ENCODE peak calls at places on chromosome 12, in nine cellular contexts. One of them, this sample, is unnamed.

GRCh38 chr12:25384038-25384953 is 133.6 kb upstream of the KRAS start:
- DNase-seq in Peyer's patch: peak
- DNase-seq in mesothelial cell of epicardium: no peak
- DNase-seq in fibroblast of mammary gland: no peak
- DNase-seq in CD4-positive, alpha-beta T cell: no peak
- DNase-seq in thoracic aorta: no peak
- DNase-seq in GM06990: no peak
- DNase-seq in omental fat pad: no peak
- DNase-seq in stomach: no peak
- DNase-seq in this sample: no peak

GRCh38 chr12:117097159-117097558 is 2.1 kb downstream of the TESC start:
- DNase-seq in Peyer's patch: peak
- DNase-seq in CD4-positive, alpha-beta T cell: no peak
- DNase-seq in stomach: no peak
- DNase-seq in thoracic aorta: no peak
- DNase-seq in mesothelial cell of epicardium: no peak
- DNase-seq in GM06990: no peak
- DNase-seq in fibroblast of mammary gland: no peak
- DNase-seq in omental fat pad: no peak
- DNase-seq in this sample: no peak

GRCh38 chr12:4006743-4007142 is 133.5 kb upstream of the PARP11 start:
- DNase-seq in mesothelial cell of epicardium: no peak
- DNase-seq in GM06990: no peak
- DNase-seq in Peyer's patch: no peak
- DNase-seq in thoracic aorta: no peak
- DNase-seq in omental fat pad: no peak
- DNase-seq in CD4-positive, alpha-beta T cell: no peak
- DNase-seq in stomach: no peak
- DNase-seq in fibroblast of mammary gland: no peak
- DNase-seq in this sample: no peak

GRCh38 chr12:15580431-15580830 is 208.8 kb downstream of the EPS8 start:
- DNase-seq in fibroblast of mammary gland: no peak
- DNase-seq in mesothelial cell of epicardium: no peak
- DNase-seq in thoracic aorta: no peak
- DNase-seq in Peyer's patch: no peak
- DNase-seq in stomach: no peak
- DNase-seq in GM06990: no peak
- DNase-seq in omental fat pad: no peak
- DNase-seq in CD4-positive, alpha-beta T cell: peak
- DNase-seq in this sample: no peak

GRCh38 chr12:79168687-79169086 is 304.1 kb downstream of the SYT1 start:
- DNase-seq in fibroblast of mammary gland: no peak
- DNase-seq in omental fat pad: no peak
- DNase-seq in GM06990: no peak
- DNase-seq in Peyer's patch: no peak
- DNase-seq in thoracic aorta: no peak
- DNase-seq in stomach: no peak
- DNase-seq in CD4-positive, alpha-beta T cell: no peak
- DNase-seq in mesothelial cell of epicardium: no peak
- DNase-seq in this sample: no peak

GRCh38 chr12:45433441-45433868 is 217.6 kb downstream of the ANO6 start:
- DNase-seq in stomach: no peak
- DNase-seq in thoracic aorta: no peak
- DNase-seq in GM06990: no peak
- DNase-seq in omental fat pad: no peak
- DNase-seq in CD4-positive, alpha-beta T cell: no peak
- DNase-seq in mesothelial cell of epicardium: no peak
- DNase-seq in Peyer's patch: no peak
- DNase-seq in fibroblast of mammary gland: no peak
- DNase-seq in this sample: no peak

GRCh38 chr12:6764011-6764828 is 1.9 kb upstream of the PTMS start:
- DNase-seq in thoracic aorta: peak
- DNase-seq in mesothelial cell of epicardium: peak
- DNase-seq in stomach: peak
- DNase-seq in CD4-positive, alpha-beta T cell: peak
- DNase-seq in fibroblast of mammary gland: peak
- DNase-seq in omental fat pad: peak
- DNase-seq in GM06990: peak
- DNase-seq in Peyer's patch: peak
- DNase-seq in this sample: peak

GRCh38 chr12:99915251-99916082 is 69.3 kb downstream of the ANKS1B start:
- DNase-seq in GM06990: no peak
- DNase-seq in omental fat pad: no peak
- DNase-seq in stomach: no peak
- DNase-seq in CD4-positive, alpha-beta T cell: no peak
- DNase-seq in thoracic aorta: no peak
- DNase-seq in Peyer's patch: no peak
- DNase-seq in mesothelial cell of epicardium: no peak
- DNase-seq in fibroblast of mammary gland: peak
- DNase-seq in this sample: no peak

GRCh38 chr12:1913377-1914115 is 4.9 kb downstream of the CACNA2D4 start:
- DNase-seq in GM06990: no peak
- DNase-seq in stomach: peak
- DNase-seq in mesothelial cell of epicardium: no peak
- DNase-seq in Peyer's patch: no peak
- DNase-seq in omental fat pad: no peak
- DNase-seq in CD4-positive, alpha-beta T cell: no peak
- DNase-seq in fibroblast of mammary gland: no peak
- DNase-seq in thoracic aorta: no peak
- DNase-seq in this sample: peak

GRCh38 chr12:3597526-3598210 is 106.7 kb downstream of the PRMT8 start:
- DNase-seq in CD4-positive, alpha-beta T cell: no peak
- DNase-seq in thoracic aorta: no peak
- DNase-seq in mesothelial cell of epicardium: no peak
- DNase-seq in Peyer's patch: peak
- DNase-seq in GM06990: no peak
- DNase-seq in omental fat pad: no peak
- DNase-seq in fibroblast of mammary gland: no peak
- DNase-seq in stomach: no peak
- DNase-seq in this sample: no peak

GRCh38 chr12:27779416-27779815 is 617 bp upstream of the KLHL42 start:
- DNase-seq in stomach: no peak
- DNase-seq in fibroblast of mammary gland: peak
- DNase-seq in thoracic aorta: no peak
- DNase-seq in GM06990: no peak
- DNase-seq in CD4-positive, alpha-beta T cell: peak
- DNase-seq in mesothelial cell of epicardium: no peak
- DNase-seq in omental fat pad: no peak
- DNase-seq in Peyer's patch: no peak
- DNase-seq in this sample: peak

GRCh38 chr12:43914923-43915468 is 79.1 kb downstream of the TMEM117 start:
- DNase-seq in omental fat pad: no peak
- DNase-seq in mesothelial cell of epicardium: no peak
- DNase-seq in Peyer's patch: no peak
- DNase-seq in CD4-positive, alpha-beta T cell: no peak
- DNase-seq in GM06990: no peak
- DNase-seq in stomach: no peak
- DNase-seq in thoracic aorta: no peak
- DNase-seq in fibroblast of mammary gland: no peak
- DNase-seq in this sample: no peak
- TF ChIP-seq CTCF in omental fat pad: no peak
- TF ChIP-seq CTCF in mesothelial cell of epicardium: no peak
- TF ChIP-seq CTCF in Peyer's patch: no peak
- TF ChIP-seq CTCF in CD4-positive, alpha-beta T cell: no peak
- TF ChIP-seq CTCF in GM06990: peak
- TF ChIP-seq CTCF in stomach: no peak
- TF ChIP-seq CTCF in thoracic aorta: no peak
- TF ChIP-seq CTCF in fibroblast of mammary gland: no peak
- TF ChIP-seq CTCF in this sample: peak

GRCh38 chr12:53298154-53298553 is 1.3 kb upstream of the MYG1 start:
- DNase-seq in GM06990: no peak
- DNase-seq in thoracic aorta: no peak
- DNase-seq in fibroblast of mammary gland: peak
- DNase-seq in omental fat pad: no peak
- DNase-seq in mesothelial cell of epicardium: no peak
- DNase-seq in CD4-positive, alpha-beta T cell: no peak
- DNase-seq in stomach: no peak
- DNase-seq in Peyer's patch: no peak
- DNase-seq in this sample: no peak

GRCh38 chr12:53302903-53303302 is 3.4 kb downstream of the MYG1 start:
- DNase-seq in fibroblast of mammary gland: no peak
- DNase-seq in CD4-positive, alpha-beta T cell: no peak
- DNase-seq in stomach: no peak
- DNase-seq in Peyer's patch: no peak
- DNase-seq in mesothelial cell of epicardium: no peak
- DNase-seq in GM06990: no peak
- DNase-seq in omental fat pad: no peak
- DNase-seq in thoracic aorta: no peak
- DNase-seq in this sample: no peak

GRCh38 chr12:53299101-53299453 is 418 bp upstream of the MYG1 start:
- DNase-seq in thoracic aorta: no peak
- DNase-seq in GM06990: no peak
- DNase-seq in Peyer's patch: no peak
- DNase-seq in stomach: no peak
- DNase-seq in omental fat pad: no peak
- DNase-seq in mesothelial cell of epicardium: no peak
- DNase-seq in fibroblast of mammary gland: peak
- DNase-seq in CD4-positive, alpha-beta T cell: no peak
- DNase-seq in this sample: no peak

GRCh38 chr12:53300187-53300586 is 692 bp downstream of the MYG1 start:
- DNase-seq in GM06990: no peak
- DNase-seq in CD4-positive, alpha-beta T cell: no peak
- DNase-seq in omental fat pad: no peak
- DNase-seq in stomach: no peak
- DNase-seq in Peyer's patch: no peak
- DNase-seq in thoracic aorta: no peak
- DNase-seq in fibroblast of mammary gland: peak
- DNase-seq in mesothelial cell of epicardium: no peak
- DNase-seq in this sample: no peak

GRCh38 chr12:53299454-53300180 is at the start of gene MYG1:
- DNase-seq in stomach: peak
- DNase-seq in Peyer's patch: peak
- DNase-seq in mesothelial cell of epicardium: peak
- DNase-seq in CD4-positive, alpha-beta T cell: peak
- DNase-seq in GM06990: peak
- DNase-seq in thoracic aorta: peak
- DNase-seq in omental fat pad: peak
- DNase-seq in fibroblast of mammary gland: peak
- DNase-seq in this sample: peak
- TF ChIP-seq CTCF in stomach: peak
- TF ChIP-seq CTCF in Peyer's patch: peak
- TF ChIP-seq CTCF in mesothelial cell of epicardium: no peak
- TF ChIP-seq CTCF in CD4-positive, alpha-beta T cell: no peak
- TF ChIP-seq CTCF in GM06990: peak
- TF ChIP-seq CTCF in thoracic aorta: peak
- TF ChIP-seq CTCF in omental fat pad: no peak
- TF ChIP-seq CTCF in fibroblast of mammary gland: peak
- TF ChIP-seq CTCF in this sample: no peak

GRCh38 chr12:124506832-124507153 is 60.6 kb downstream of the NCOR2 start:
- DNase-seq in stomach: no peak
- DNase-seq in fibroblast of mammary gland: no peak
- DNase-seq in thoracic aorta: no peak
- DNase-seq in Peyer's patch: no peak
- DNase-seq in mesothelial cell of epicardium: no peak
- DNase-seq in CD4-positive, alpha-beta T cell: no peak
- DNase-seq in GM06990: no peak
- DNase-seq in omental fat pad: no peak
- DNase-seq in this sample: no peak

GRCh38 chr12:124509300-124509675 is 58.1 kb downstream of the NCOR2 start:
- DNase-seq in GM06990: no peak
- DNase-seq in CD4-positive, alpha-beta T cell: no peak
- DNase-seq in mesothelial cell of epicardium: no peak
- DNase-seq in stomach: no peak
- DNase-seq in omental fat pad: no peak
- DNase-seq in fibroblast of mammary gland: no peak
- DNase-seq in Peyer's patch: no peak
- DNase-seq in thoracic aorta: no peak
- DNase-seq in this sample: no peak

GRCh38 chr12:124507188-124508109 is 60.0 kb downstream of the NCOR2 start:
- DNase-seq in mesothelial cell of epicardium: no peak
- DNase-seq in GM06990: no peak
- DNase-seq in thoracic aorta: no peak
- DNase-seq in omental fat pad: no peak
- DNase-seq in CD4-positive, alpha-beta T cell: no peak
- DNase-seq in stomach: no peak
- DNase-seq in fibroblast of mammary gland: peak
- DNase-seq in Peyer's patch: no peak
- DNase-seq in this sample: no peak

GRCh38 chr12:124509676-124510300 is 57.6 kb downstream of the NCOR2 start:
- DNase-seq in thoracic aorta: no peak
- DNase-seq in fibroblast of mammary gland: peak
- DNase-seq in GM06990: no peak
- DNase-seq in CD4-positive, alpha-beta T cell: no peak
- DNase-seq in stomach: peak
- DNase-seq in mesothelial cell of epicardium: no peak
- DNase-seq in Peyer's patch: no peak
- DNase-seq in omental fat pad: no peak
- DNase-seq in this sample: no peak

GRCh38 chr12:124508323-124509096 is 58.9 kb downstream of the NCOR2 start:
- DNase-seq in thoracic aorta: no peak
- DNase-seq in omental fat pad: no peak
- DNase-seq in stomach: no peak
- DNase-seq in CD4-positive, alpha-beta T cell: no peak
- DNase-seq in Peyer's patch: no peak
- DNase-seq in mesothelial cell of epicardium: no peak
- DNase-seq in GM06990: no peak
- DNase-seq in fibroblast of mammary gland: peak
- DNase-seq in this sample: peak
- TF ChIP-seq CTCF in thoracic aorta: no peak
- TF ChIP-seq CTCF in omental fat pad: no peak
- TF ChIP-seq CTCF in stomach: no peak
- TF ChIP-seq CTCF in CD4-positive, alpha-beta T cell: no peak
- TF ChIP-seq CTCF in Peyer's patch: no peak
- TF ChIP-seq CTCF in mesothelial cell of epicardium: no peak
- TF ChIP-seq CTCF in GM06990: peak
- TF ChIP-seq CTCF in fibroblast of mammary gland: no peak
- TF ChIP-seq CTCF in this sample: peak

GRCh38 chr12:52415870-52416750 is 10.0 kb upstream of the KRT82 start:
- DNase-seq in Peyer's patch: no peak
- DNase-seq in thoracic aorta: no peak
- DNase-seq in stomach: no peak
- DNase-seq in omental fat pad: no peak
- DNase-seq in CD4-positive, alpha-beta T cell: no peak
- DNase-seq in fibroblast of mammary gland: peak
- DNase-seq in mesothelial cell of epicardium: no peak
- DNase-seq in GM06990: no peak
- DNase-seq in this sample: no peak

GRCh38 chr12:52411806-52412205 is 5.7 kb upstream of the KRT82 start:
- DNase-seq in stomach: no peak
- DNase-seq in fibroblast of mammary gland: no peak
- DNase-seq in mesothelial cell of epicardium: no peak
- DNase-seq in omental fat pad: no peak
- DNase-seq in Peyer's patch: no peak
- DNase-seq in GM06990: no peak
- DNase-seq in thoracic aorta: no peak
- DNase-seq in CD4-positive, alpha-beta T cell: no peak
- DNase-seq in this sample: no peak

GRCh38 chr12:52413202-52413601 is 7.1 kb upstream of the KRT82 start:
- DNase-seq in thoracic aorta: no peak
- DNase-seq in Peyer's patch: no peak
- DNase-seq in stomach: no peak
- DNase-seq in fibroblast of mammary gland: no peak
- DNase-seq in omental fat pad: no peak
- DNase-seq in CD4-positive, alpha-beta T cell: no peak
- DNase-seq in mesothelial cell of epicardium: no peak
- DNase-seq in GM06990: no peak
- DNase-seq in this sample: no peak

GRCh38 chr12:52414936-52415335 is 8.8 kb upstream of the KRT82 start:
- DNase-seq in mesothelial cell of epicardium: no peak
- DNase-seq in omental fat pad: no peak
- DNase-seq in thoracic aorta: no peak
- DNase-seq in stomach: no peak
- DNase-seq in CD4-positive, alpha-beta T cell: no peak
- DNase-seq in Peyer's patch: no peak
- DNase-seq in GM06990: no peak
- DNase-seq in fibroblast of mammary gland: no peak
- DNase-seq in this sample: no peak

GRCh38 chr12:52413787-52414345 is 7.7 kb upstream of the KRT82 start:
- DNase-seq in omental fat pad: no peak
- DNase-seq in Peyer's patch: no peak
- DNase-seq in thoracic aorta: no peak
- DNase-seq in CD4-positive, alpha-beta T cell: no peak
- DNase-seq in GM06990: no peak
- DNase-seq in mesothelial cell of epicardium: no peak
- DNase-seq in fibroblast of mammary gland: no peak
- DNase-seq in stomach: no peak
- DNase-seq in this sample: no peak
- TF ChIP-seq CTCF in omental fat pad: no peak
- TF ChIP-seq CTCF in Peyer's patch: no peak
- TF ChIP-seq CTCF in thoracic aorta: no peak
- TF ChIP-seq CTCF in CD4-positive, alpha-beta T cell: no peak
- TF ChIP-seq CTCF in GM06990: peak
- TF ChIP-seq CTCF in mesothelial cell of epicardium: no peak
- TF ChIP-seq CTCF in fibroblast of mammary gland: no peak
- TF ChIP-seq CTCF in stomach: no peak
- TF ChIP-seq CTCF in this sample: no peak

This sample was measured in GM13976.